ENCODE peak calls at places on chromosomes 7 and 10, in eight cellular contexts. One of them, this sample, is unnamed.

GRCh38 chr7:17633099-17633498 is 307.2 kb downstream of the SNX13 start:
- DNase-seq in adrenal gland: peak
- DNase-seq in Peyer's patch: no peak
- DNase-seq in upper lobe of left lung: no peak
- DNase-seq in gastrocnemius medialis: no peak
- DNase-seq in spleen: no peak
- DNase-seq in transverse colon: no peak
- DNase-seq in NB4: no peak
- DNase-seq in this sample: peak

GRCh38 chr7:139706837-139707236 is 71.0 kb downstream of the HIPK2 start:
- DNase-seq in upper lobe of left lung: no peak
- DNase-seq in Peyer's patch: no peak
- DNase-seq in transverse colon: peak
- DNase-seq in spleen: no peak
- DNase-seq in gastrocnemius medialis: no peak
- DNase-seq in NB4: no peak
- DNase-seq in adrenal gland: no peak
- DNase-seq in this sample: no peak

GRCh38 chr10:1376384-1376945 is 320.3 kb downstream of the WDR37 start:
- DNase-seq in transverse colon: no peak
- DNase-seq in adrenal gland: no peak
- DNase-seq in Peyer's patch: no peak
- DNase-seq in gastrocnemius medialis: no peak
- DNase-seq in upper lobe of left lung: no peak
- DNase-seq in spleen: peak
- DNase-seq in NB4: no peak
- DNase-seq in this sample: no peak

GRCh38 chr10:124008187-124008970 is 85.0 kb downstream of the CHST15 start:
- DNase-seq in gastrocnemius medialis: no peak
- DNase-seq in NB4: no peak
- DNase-seq in upper lobe of left lung: peak
- DNase-seq in spleen: peak
- DNase-seq in adrenal gland: no peak
- DNase-seq in transverse colon: no peak
- DNase-seq in Peyer's patch: no peak
- DNase-seq in this sample: no peak

GRCh38 chr7:103387267-103387666 is 39.8 kb downstream of the PSMC2 start:
- DNase-seq in adrenal gland: no peak
- DNase-seq in Peyer's patch: no peak
- DNase-seq in NB4: no peak
- DNase-seq in transverse colon: no peak
- DNase-seq in spleen: no peak
- DNase-seq in upper lobe of left lung: no peak
- DNase-seq in gastrocnemius medialis: no peak
- DNase-seq in this sample: no peak

GRCh38 chr7:148503900-148504487 is 86.6 kb upstream of the C7orf33 start:
- DNase-seq in upper lobe of left lung: no peak
- DNase-seq in gastrocnemius medialis: no peak
- DNase-seq in transverse colon: no peak
- DNase-seq in NB4: peak
- DNase-seq in spleen: no peak
- DNase-seq in Peyer's patch: no peak
- DNase-seq in adrenal gland: no peak
- DNase-seq in this sample: peak

GRCh38 chr7:134690614-134691504 is 44.2 kb downstream of the BPGM start:
- DNase-seq in NB4: no peak
- DNase-seq in spleen: no peak
- DNase-seq in gastrocnemius medialis: no peak
- DNase-seq in adrenal gland: no peak
- DNase-seq in transverse colon: no peak
- DNase-seq in Peyer's patch: no peak
- DNase-seq in upper lobe of left lung: no peak
- DNase-seq in this sample: no peak

GRCh38 chr7:25860206-25860881 is 291.7 kb upstream of the NFE2L3 start:
- DNase-seq in NB4: peak
- DNase-seq in upper lobe of left lung: no peak
- DNase-seq in adrenal gland: no peak
- DNase-seq in gastrocnemius medialis: no peak
- DNase-seq in Peyer's patch: no peak
- DNase-seq in spleen: no peak
- DNase-seq in transverse colon: no peak
- DNase-seq in this sample: no peak

GRCh38 chr7:103871473-103871872 is 118.0 kb downstream of the RELN start:
- DNase-seq in gastrocnemius medialis: no peak
- DNase-seq in Peyer's patch: no peak
- DNase-seq in adrenal gland: no peak
- DNase-seq in NB4: no peak
- DNase-seq in upper lobe of left lung: no peak
- DNase-seq in transverse colon: no peak
- DNase-seq in spleen: no peak
- DNase-seq in this sample: no peak

GRCh38 chr10:129719889-129720590 is 244.0 kb downstream of the EBF3 start:
- DNase-seq in spleen: peak
- DNase-seq in transverse colon: no peak
- DNase-seq in upper lobe of left lung: no peak
- DNase-seq in gastrocnemius medialis: no peak
- DNase-seq in adrenal gland: no peak
- DNase-seq in Peyer's patch: no peak
- DNase-seq in NB4: no peak
- DNase-seq in this sample: no peak

GRCh38 chr10:91238191-91238590 is 17.7 kb downstream of the PCGF5 start:
- DNase-seq in gastrocnemius medialis: no peak
- DNase-seq in Peyer's patch: no peak
- DNase-seq in adrenal gland: no peak
- DNase-seq in spleen: no peak
- DNase-seq in upper lobe of left lung: no peak
- DNase-seq in NB4: no peak
- DNase-seq in transverse colon: no peak
- DNase-seq in this sample: no peak

GRCh38 chr7:80882213-80882801 is 36.5 kb downstream of the SEMA3C start:
- DNase-seq in spleen: no peak
- DNase-seq in NB4: no peak
- DNase-seq in adrenal gland: no peak
- DNase-seq in gastrocnemius medialis: no peak
- DNase-seq in transverse colon: no peak
- DNase-seq in upper lobe of left lung: no peak
- DNase-seq in Peyer's patch: no peak
- DNase-seq in this sample: no peak

GRCh38 chr10:26378763-26379361 is 59.3 kb upstream of the APBB1IP start:
- DNase-seq in spleen: no peak
- DNase-seq in adrenal gland: no peak
- DNase-seq in NB4: peak
- DNase-seq in Peyer's patch: no peak
- DNase-seq in upper lobe of left lung: peak
- DNase-seq in transverse colon: no peak
- DNase-seq in gastrocnemius medialis: no peak
- DNase-seq in this sample: no peak

GRCh38 chr10:29688230-29688634 is 53.5 kb upstream of the SVIL start:
- DNase-seq in gastrocnemius medialis: no peak
- DNase-seq in Peyer's patch: no peak
- DNase-seq in spleen: no peak
- DNase-seq in upper lobe of left lung: no peak
- DNase-seq in NB4: peak
- DNase-seq in transverse colon: no peak
- DNase-seq in adrenal gland: no peak
- DNase-seq in this sample: no peak

GRCh38 chr7:32583791-32584190 is 88.5 kb downstream of the AVL9 start:
- DNase-seq in Peyer's patch: no peak
- DNase-seq in adrenal gland: no peak
- DNase-seq in transverse colon: no peak
- DNase-seq in gastrocnemius medialis: no peak
- DNase-seq in upper lobe of left lung: no peak
- DNase-seq in spleen: no peak
- DNase-seq in NB4: peak
- DNase-seq in this sample: no peak

GRCh38 chr7:2575046-2575732 is 16.4 kb downstream of the IQCE start:
- DNase-seq in NB4: peak
- DNase-seq in spleen: no peak
- DNase-seq in upper lobe of left lung: no peak
- DNase-seq in Peyer's patch: no peak
- DNase-seq in transverse colon: no peak
- DNase-seq in gastrocnemius medialis: no peak
- DNase-seq in adrenal gland: no peak
- DNase-seq in this sample: no peak

GRCh38 chr7:2015251-2015871 is 217.4 kb downstream of the MAD1L1 start:
- DNase-seq in transverse colon: no peak
- DNase-seq in NB4: no peak
- DNase-seq in adrenal gland: peak
- DNase-seq in spleen: peak
- DNase-seq in Peyer's patch: no peak
- DNase-seq in upper lobe of left lung: peak
- DNase-seq in gastrocnemius medialis: no peak
- DNase-seq in this sample: no peak

GRCh38 chr7:42740410-42740809 is 171.5 kb downstream of the C7orf25 start:
- DNase-seq in adrenal gland: no peak
- DNase-seq in NB4: no peak
- DNase-seq in upper lobe of left lung: no peak
- DNase-seq in spleen: no peak
- DNase-seq in transverse colon: no peak
- DNase-seq in Peyer's patch: no peak
- DNase-seq in gastrocnemius medialis: no peak
- DNase-seq in this sample: no peak

GRCh38 chr10:77542860-77543259 is 94.7 kb downstream of the KCNMA1 start:
- DNase-seq in adrenal gland: no peak
- DNase-seq in gastrocnemius medialis: no peak
- DNase-seq in upper lobe of left lung: no peak
- DNase-seq in spleen: no peak
- DNase-seq in NB4: no peak
- DNase-seq in transverse colon: no peak
- DNase-seq in Peyer's patch: no peak
- DNase-seq in this sample: no peak

GRCh38 chr10:113854757-113855626 is 531 bp downstream of the NHLRC2 start:
- DNase-seq in transverse colon: peak
- DNase-seq in gastrocnemius medialis: peak
- DNase-seq in upper lobe of left lung: peak
- DNase-seq in spleen: peak
- DNase-seq in adrenal gland: peak
- DNase-seq in NB4: peak
- DNase-seq in Peyer's patch: peak
- DNase-seq in this sample: peak
- TF ChIP-seq POLR2A in transverse colon: peak
- TF ChIP-seq POLR2A in gastrocnemius medialis: peak
- TF ChIP-seq POLR2A in upper lobe of left lung: no peak
- TF ChIP-seq POLR2A in spleen: no peak
- TF ChIP-seq POLR2A in adrenal gland: peak
- TF ChIP-seq POLR2A in NB4: peak
- TF ChIP-seq POLR2A in Peyer's patch: peak
- TF ChIP-seq POLR2A in this sample: peak

DNA sequence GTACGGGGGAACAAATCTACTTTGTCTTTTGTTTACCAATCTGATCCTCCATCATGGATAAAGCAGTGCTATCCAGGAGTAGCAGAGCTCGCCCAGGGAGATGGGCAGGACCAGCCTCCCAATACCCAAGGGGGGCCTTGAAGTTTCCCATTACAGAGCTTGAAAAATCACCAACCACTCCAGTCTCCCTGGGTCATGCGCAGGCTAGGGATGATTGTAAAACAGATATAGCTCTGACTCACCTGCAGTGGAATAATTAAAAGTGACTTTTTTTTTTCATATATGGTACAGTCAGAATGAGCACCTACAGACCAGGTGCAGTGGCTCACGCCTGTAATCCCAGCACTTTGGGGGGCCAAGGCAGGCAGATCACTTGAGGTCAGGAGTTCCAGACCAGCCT is 204.6 kb upstream of the PLXNA4 start:
- DNase-seq in Peyer's patch: no peak
- DNase-seq in adrenal gland: no peak
- DNase-seq in spleen: no peak
- DNase-seq in NB4: no peak
- DNase-seq in transverse colon: no peak
- DNase-seq in upper lobe of left lung: no peak
- DNase-seq in gastrocnemius medialis: no peak
- DNase-seq in this sample: no peak
- TF ChIP-seq POLR2A in Peyer's patch: no peak
- TF ChIP-seq POLR2A in adrenal gland: no peak
- TF ChIP-seq POLR2A in spleen: no peak
- TF ChIP-seq POLR2A in NB4: no peak
- TF ChIP-seq POLR2A in transverse colon: no peak
- TF ChIP-seq POLR2A in upper lobe of left lung: no peak
- TF ChIP-seq POLR2A in gastrocnemius medialis: no peak
- TF ChIP-seq POLR2A in this sample: no peak

GRCh38 chr7:112452102-112452888 is 2.0 kb downstream of the IFRD1 start:
- DNase-seq in adrenal gland: peak
- DNase-seq in NB4: peak
- DNase-seq in transverse colon: peak
- DNase-seq in gastrocnemius medialis: peak
- DNase-seq in upper lobe of left lung: peak
- DNase-seq in spleen: no peak
- DNase-seq in Peyer's patch: no peak
- DNase-seq in this sample: no peak
- TF ChIP-seq POLR2A in adrenal gland: peak
- TF ChIP-seq POLR2A in NB4: no peak
- TF ChIP-seq POLR2A in transverse colon: peak
- TF ChIP-seq POLR2A in gastrocnemius medialis: peak
- TF ChIP-seq POLR2A in upper lobe of left lung: no peak
- TF ChIP-seq POLR2A in spleen: no peak
- TF ChIP-seq POLR2A in Peyer's patch: no peak
- TF ChIP-seq POLR2A in this sample: no peak

GRCh38 chr10:21891439-21891838 is 112.1 kb downstream of the DNAJC1 start:
- DNase-seq in Peyer's patch: no peak
- DNase-seq in NB4: no peak
- DNase-seq in gastrocnemius medialis: no peak
- DNase-seq in upper lobe of left lung: no peak
- DNase-seq in transverse colon: no peak
- DNase-seq in spleen: no peak
- DNase-seq in adrenal gland: no peak
- DNase-seq in this sample: no peak

GRCh38 chr10:21894648-21895342 is 108.7 kb downstream of the DNAJC1 start:
- DNase-seq in transverse colon: no peak
- DNase-seq in upper lobe of left lung: no peak
- DNase-seq in spleen: no peak
- DNase-seq in NB4: no peak
- DNase-seq in adrenal gland: no peak
- DNase-seq in gastrocnemius medialis: no peak
- DNase-seq in Peyer's patch: no peak
- DNase-seq in this sample: no peak

GRCh38 chr10:21889477-21890275 is 113.9 kb downstream of the DNAJC1 start:
- DNase-seq in transverse colon: no peak
- DNase-seq in spleen: no peak
- DNase-seq in upper lobe of left lung: no peak
- DNase-seq in adrenal gland: no peak
- DNase-seq in NB4: no peak
- DNase-seq in gastrocnemius medialis: no peak
- DNase-seq in Peyer's patch: no peak
- DNase-seq in this sample: no peak

GRCh38 chr10:21885940-21886339 is 117.6 kb downstream of the DNAJC1 start:
- DNase-seq in gastrocnemius medialis: no peak
- DNase-seq in NB4: no peak
- DNase-seq in transverse colon: no peak
- DNase-seq in Peyer's patch: no peak
- DNase-seq in upper lobe of left lung: no peak
- DNase-seq in spleen: no peak
- DNase-seq in adrenal gland: no peak
- DNase-seq in this sample: no peak

DNA sequence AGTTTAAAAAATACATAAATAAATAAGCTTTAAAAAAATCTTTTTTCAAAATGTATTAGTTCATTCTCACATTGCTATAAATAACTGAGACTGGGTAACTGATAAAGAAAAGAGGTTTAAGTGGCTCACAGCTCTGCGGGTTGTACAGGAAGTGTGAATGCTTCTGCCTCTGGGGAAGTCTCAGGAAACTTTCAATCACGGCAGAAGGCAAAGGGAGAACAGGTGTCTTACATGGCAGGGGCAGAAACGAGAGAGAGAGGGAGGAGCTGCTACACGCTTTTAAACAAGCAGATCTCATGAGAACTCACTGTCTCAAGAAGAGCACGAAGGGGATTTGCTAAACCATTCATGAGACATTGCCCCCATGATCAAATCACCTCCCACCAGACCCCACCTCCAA is 114.6 kb downstream of the DNAJC1 start:
- DNase-seq in upper lobe of left lung: no peak
- DNase-seq in NB4: no peak
- DNase-seq in gastrocnemius medialis: no peak
- DNase-seq in Peyer's patch: no peak
- DNase-seq in adrenal gland: no peak
- DNase-seq in spleen: no peak
- DNase-seq in transverse colon: peak
- DNase-seq in this sample: no peak
- TF ChIP-seq POLR2A in upper lobe of left lung: no peak
- TF ChIP-seq POLR2A in NB4: no peak
- TF ChIP-seq POLR2A in gastrocnemius medialis: no peak
- TF ChIP-seq POLR2A in Peyer's patch: no peak
- TF ChIP-seq POLR2A in adrenal gland: no peak
- TF ChIP-seq POLR2A in spleen: no peak
- TF ChIP-seq POLR2A in transverse colon: no peak
- TF ChIP-seq POLR2A in this sample: no peak